ENCODE peak calls at places on chromosomes 4 and X, in seven cellular contexts. One of them, this sample, is unnamed.

GRCh38 chr4:113645771-113646455 is 115.6 kb downstream of the CAMK2D start:
- DNase-seq in RKO: peak; percentile 10
- DNase-seq in naive thymus-derived CD8-positive, alpha-beta T cell: no peak
- DNase-seq in heart left ventricle: no peak
- DNase-seq in naive B cell: no peak
- DNase-seq in ELR: peak; percentile 56
- DNase-seq in activated CD8-positive, alpha-beta memory T cell treated with anti-CD3 and anti-CD28 coated beads, Interleukin-2, amount 50 U/mL, for 48 hours: no peak
- DNase-seq in this sample: peak; percentile 16

GRCh38 chr4:158578476-158578875 is 56.8 kb downstream of the RXFP1 start:
- DNase-seq in RKO: peak; percentile 37
- DNase-seq in naive thymus-derived CD8-positive, alpha-beta T cell: no peak
- DNase-seq in heart left ventricle: no peak
- DNase-seq in naive B cell: no peak
- DNase-seq in ELR: peak; percentile 36
- DNase-seq in activated CD8-positive, alpha-beta memory T cell treated with anti-CD3 and anti-CD28 coated beads, Interleukin-2, amount 50 U/mL, for 48 hours: no peak
- DNase-seq in this sample: peak; percentile 5

GRCh38 chr4:168550071-168550766 is 53.4 kb downstream of the PALLD start:
- DNase-seq in RKO: no peak
- DNase-seq in naive thymus-derived CD8-positive, alpha-beta T cell: no peak
- DNase-seq in heart left ventricle: no peak
- DNase-seq in naive B cell: no peak
- DNase-seq in ELR: peak; percentile 54
- DNase-seq in activated CD8-positive, alpha-beta memory T cell treated with anti-CD3 and anti-CD28 coated beads, Interleukin-2, amount 50 U/mL, for 48 hours: no peak
- DNase-seq in this sample: no peak

GRCh38 chrX:130139474-130140201 is 26.0 kb downstream of the AIFM1 start:
- DNase-seq in RKO: no peak
- DNase-seq in naive thymus-derived CD8-positive, alpha-beta T cell: no peak
- DNase-seq in heart left ventricle: no peak
- DNase-seq in naive B cell: no peak
- DNase-seq in ELR: no peak
- DNase-seq in activated CD8-positive, alpha-beta memory T cell treated with anti-CD3 and anti-CD28 coated beads, Interleukin-2, amount 50 U/mL, for 48 hours: no peak
- DNase-seq in this sample: no peak

GRCh38 chr4:788006-788635 is 37.8 kb downstream of the CPLX1 start:
- DNase-seq in RKO: no peak
- DNase-seq in naive thymus-derived CD8-positive, alpha-beta T cell: no peak
- DNase-seq in heart left ventricle: no peak
- DNase-seq in naive B cell: no peak
- DNase-seq in ELR: no peak
- DNase-seq in activated CD8-positive, alpha-beta memory T cell treated with anti-CD3 and anti-CD28 coated beads, Interleukin-2, amount 50 U/mL, for 48 hours: no peak
- DNase-seq in this sample: no peak

GRCh38 chr4:169773889-169774288 is 16.1 kb upstream of the HPF1 start:
- DNase-seq in RKO: no peak
- DNase-seq in naive thymus-derived CD8-positive, alpha-beta T cell: no peak
- DNase-seq in heart left ventricle: no peak
- DNase-seq in naive B cell: no peak
- DNase-seq in ELR: no peak
- DNase-seq in activated CD8-positive, alpha-beta memory T cell treated with anti-CD3 and anti-CD28 coated beads, Interleukin-2, amount 50 U/mL, for 48 hours: no peak
- DNase-seq in this sample: no peak

GRCh38 chrX:46865281-46865680 is 28.4 kb downstream of the RP2 start:
- DNase-seq in RKO: peak; percentile 18
- DNase-seq in naive thymus-derived CD8-positive, alpha-beta T cell: no peak
- DNase-seq in heart left ventricle: no peak
- DNase-seq in naive B cell: no peak
- DNase-seq in ELR: peak; percentile 70
- DNase-seq in activated CD8-positive, alpha-beta memory T cell treated with anti-CD3 and anti-CD28 coated beads, Interleukin-2, amount 50 U/mL, for 48 hours: no peak
- DNase-seq in this sample: no peak

GRCh38 chrX:22800360-22800759 is 199.4 kb upstream of the DDX53 start:
- DNase-seq in RKO: peak; percentile 81
- DNase-seq in naive thymus-derived CD8-positive, alpha-beta T cell: no peak
- DNase-seq in heart left ventricle: no peak
- DNase-seq in naive B cell: no peak
- DNase-seq in ELR: peak; percentile 86
- DNase-seq in activated CD8-positive, alpha-beta memory T cell treated with anti-CD3 and anti-CD28 coated beads, Interleukin-2, amount 50 U/mL, for 48 hours: no peak
- DNase-seq in this sample: peak; percentile 47

GRCh38 chr4:128379860-128380259 is 92.2 kb upstream of the PGRMC2 start:
- DNase-seq in RKO: peak; percentile 25
- DNase-seq in naive thymus-derived CD8-positive, alpha-beta T cell: no peak
- DNase-seq in heart left ventricle: peak; percentile 35
- DNase-seq in naive B cell: no peak
- DNase-seq in ELR: peak; percentile 44
- DNase-seq in activated CD8-positive, alpha-beta memory T cell treated with anti-CD3 and anti-CD28 coated beads, Interleukin-2, amount 50 U/mL, for 48 hours: no peak
- DNase-seq in this sample: peak; percentile 9

GRCh38 chrX:105263171-105263570 is 42.7 kb upstream of the TEX13A start:
- DNase-seq in RKO: no peak
- DNase-seq in naive thymus-derived CD8-positive, alpha-beta T cell: no peak
- DNase-seq in heart left ventricle: no peak
- DNase-seq in naive B cell: no peak
- DNase-seq in ELR: no peak
- DNase-seq in activated CD8-positive, alpha-beta memory T cell treated with anti-CD3 and anti-CD28 coated beads, Interleukin-2, amount 50 U/mL, for 48 hours: no peak
- DNase-seq in this sample: no peak

GRCh38 chr4:137531951-137532868 is at the start of gene PCDH18:
- DNase-seq in RKO: peak; percentile 81
- DNase-seq in naive thymus-derived CD8-positive, alpha-beta T cell: no peak
- DNase-seq in heart left ventricle: peak; percentile 92
- DNase-seq in naive B cell: no peak
- DNase-seq in ELR: peak; percentile 86
- DNase-seq in activated CD8-positive, alpha-beta memory T cell treated with anti-CD3 and anti-CD28 coated beads, Interleukin-2, amount 50 U/mL, for 48 hours: no peak
- DNase-seq in this sample: no peak

GRCh38 chrX:12021708-12022107 is 116.6 kb upstream of the FRMPD4 start:
- DNase-seq in RKO: no peak
- DNase-seq in naive thymus-derived CD8-positive, alpha-beta T cell: no peak
- DNase-seq in heart left ventricle: peak; percentile 23
- DNase-seq in naive B cell: no peak
- DNase-seq in ELR: no peak
- DNase-seq in activated CD8-positive, alpha-beta memory T cell treated with anti-CD3 and anti-CD28 coated beads, Interleukin-2, amount 50 U/mL, for 48 hours: no peak
- DNase-seq in this sample: no peak

GRCh38 chr4:169397762-169398161 is 127.0 kb upstream of the SH3RF1 start:
- DNase-seq in RKO: no peak
- DNase-seq in naive thymus-derived CD8-positive, alpha-beta T cell: no peak
- DNase-seq in heart left ventricle: no peak
- DNase-seq in naive B cell: no peak
- DNase-seq in ELR: peak; percentile 53
- DNase-seq in activated CD8-positive, alpha-beta memory T cell treated with anti-CD3 and anti-CD28 coated beads, Interleukin-2, amount 50 U/mL, for 48 hours: no peak
- DNase-seq in this sample: no peak

GRCh38 chrX:110853610-110854009 is 58.0 kb upstream of the CHRDL1 start:
- DNase-seq in RKO: peak; percentile 31
- DNase-seq in naive thymus-derived CD8-positive, alpha-beta T cell: no peak
- DNase-seq in heart left ventricle: no peak
- DNase-seq in naive B cell: no peak
- DNase-seq in ELR: peak; percentile 53
- DNase-seq in activated CD8-positive, alpha-beta memory T cell treated with anti-CD3 and anti-CD28 coated beads, Interleukin-2, amount 50 U/mL, for 48 hours: no peak
- DNase-seq in this sample: peak; percentile 18

GRCh38 chr4:47736555-47736954 is 101.3 kb downstream of the CORIN start:
- DNase-seq in RKO: no peak
- DNase-seq in naive thymus-derived CD8-positive, alpha-beta T cell: no peak
- DNase-seq in heart left ventricle: no peak
- DNase-seq in naive B cell: no peak
- DNase-seq in ELR: no peak
- DNase-seq in activated CD8-positive, alpha-beta memory T cell treated with anti-CD3 and anti-CD28 coated beads, Interleukin-2, amount 50 U/mL, for 48 hours: no peak
- DNase-seq in this sample: no peak

This sample was measured in SW480.